ENCODE peak calls at places on chromosomes 13 and 19, in four cellular contexts. T, O, A and F are unnamed samples.

GRCh38 chr13:104327217-104327616 is 1261.0 kb upstream of the SLC10A2 start:
- DNase-seq in O (no peak), A (no peak), T (no peak), F (no peak)

GRCh38 chr19:8569066-8569761 is 8.0 kb downstream of the MYO1F start:
- DNase-seq in O (no peak), T (peak; percentile 81), A (peak; percentile 42), F (no peak)

GRCh38 chr13:20969182-20969581 is 66.6 kb upstream of the XPO4 start:
- DNase-seq in O (no peak), T (no peak), A (no peak), F (no peak)

GRCh38 chr13:98563071-98563470 is 13.8 kb downstream of the STK24 start:
- DNase-seq in T (peak; percentile 49), A (no peak), O (no peak), F (no peak)

GRCh38 chr13:35979378-35979911 is 151.7 kb downstream of the DCLK1 start:
- DNase-seq in O (peak; percentile 79), A (no peak), T (no peak), F (peak; percentile 71)

GRCh38 chr19:46786236-46787039 is 2.0 kb downstream of the SLC1A5 start:
- DNase-seq in A (no peak), T (peak; percentile 83), O (peak; percentile 69), F (peak; percentile 88)

GRCh38 chr13:105778196-105778595 is 757.3 kb downstream of the EFNB2 start:
- DNase-seq in T (no peak), O (no peak), A (no peak), F (no peak)

GRCh38 chr13:84433024-84433423 is 550.8 kb upstream of the SLITRK1 start:
- DNase-seq in O (no peak), A (no peak), T (no peak), F (no peak)

GRCh38 chr19:5058456-5059190 is 89.7 kb downstream of the KDM4B start:
- DNase-seq in O (no peak), T (no peak), A (no peak), F (no peak)

GRCh38 chr13:34416833-34417425 is 525.1 kb upstream of the NBEA start:
- DNase-seq in T (no peak), A (no peak), O (peak; percentile 72), F (no peak)

GRCh38 chr19:10006335-10006708 is 4.0 kb downstream of the COL5A3 start:
- DNase-seq in T (no peak), A (no peak), O (peak; percentile 43), F (peak; percentile 58)

GRCh38 chr13:67168384-67168783 is 61.8 kb downstream of the PCDH9 start:
- DNase-seq in T (no peak), O (no peak), A (no peak), F (no peak)

DNA sequence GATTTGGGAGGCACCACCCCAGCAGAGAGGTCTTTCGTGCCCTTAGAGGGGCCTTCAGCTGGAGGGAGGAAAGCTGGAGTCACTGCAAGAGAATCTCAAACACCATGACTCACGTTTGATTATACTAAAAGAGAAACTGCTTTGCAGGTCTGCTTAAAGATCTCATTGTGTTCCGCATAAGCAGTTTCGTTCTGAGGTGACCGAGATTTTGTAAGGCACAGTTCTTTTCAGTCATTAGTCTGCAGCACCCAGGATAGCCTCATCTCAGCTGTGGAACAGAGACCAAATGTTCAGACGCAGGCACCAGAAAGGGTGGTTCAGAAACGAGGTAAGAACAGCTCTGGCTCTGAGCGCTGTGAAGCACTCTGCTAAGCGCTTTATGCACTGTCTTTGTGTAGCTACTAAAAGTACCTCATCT is 71.2 kb upstream of the GTF3A start:
- DNase-seq in A (no peak), O (no peak), T (no peak), F (no peak)
- H3K27ac ChIP-seq in A (no peak overlapping the region), O (no peak overlapping the region), T (no peak overlapping the region), F (peak overlapping the region; percentile 19)

GRCh38 chr19:55609326-55609725 is 3.9 kb downstream of the ZNF865 start:
- DNase-seq in A (no peak), T (no peak), O (no peak), F (no peak)

GRCh38 chr19:55606471-55606787 is 982 bp downstream of the ZNF865 start:
- DNase-seq in O (no peak), A (no peak), T (no peak), F (no peak)

GRCh38 chr19:55605207-55605636 is 225 bp upstream of the ZNF865 start:
- DNase-seq in O (peak; percentile 98), T (peak; percentile 98), A (peak; percentile 89), F (peak; percentile 98)

GRCh38 chr19:55605637-55606470 is at the start of gene ZNF865:
- DNase-seq in O (peak; percentile 70), T (peak; percentile 76), A (no peak), F (peak; percentile 83)

DNA sequence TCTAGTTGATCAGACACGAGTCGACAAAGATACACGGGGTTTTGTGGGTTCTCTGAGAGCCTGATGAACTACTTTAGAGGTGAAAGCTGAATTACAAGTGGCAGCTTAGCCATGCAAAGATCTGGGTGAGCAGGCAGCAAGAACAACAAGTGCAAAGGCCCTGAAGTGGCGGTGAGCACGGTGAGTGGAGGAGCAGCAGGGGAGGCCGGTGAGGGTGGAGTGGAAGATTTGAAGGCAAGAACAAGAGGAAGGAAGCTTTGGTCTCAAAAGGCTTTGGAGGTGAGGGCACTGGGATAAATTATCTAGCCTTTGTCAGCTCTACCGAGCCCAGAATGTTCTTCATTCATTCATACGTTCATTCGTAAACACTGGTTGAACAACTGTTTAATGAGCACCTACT is 1.4 kb downstream of the ZNF865 start:
- DNase-seq in O (no peak), A (no peak), T (no peak), F (no peak)
- H3K27ac ChIP-seq in O (peak overlapping the region; percentile 96), A (peak overlapping the region; percentile 45), T (no peak overlapping the region), F (no peak overlapping the region)

DNA sequence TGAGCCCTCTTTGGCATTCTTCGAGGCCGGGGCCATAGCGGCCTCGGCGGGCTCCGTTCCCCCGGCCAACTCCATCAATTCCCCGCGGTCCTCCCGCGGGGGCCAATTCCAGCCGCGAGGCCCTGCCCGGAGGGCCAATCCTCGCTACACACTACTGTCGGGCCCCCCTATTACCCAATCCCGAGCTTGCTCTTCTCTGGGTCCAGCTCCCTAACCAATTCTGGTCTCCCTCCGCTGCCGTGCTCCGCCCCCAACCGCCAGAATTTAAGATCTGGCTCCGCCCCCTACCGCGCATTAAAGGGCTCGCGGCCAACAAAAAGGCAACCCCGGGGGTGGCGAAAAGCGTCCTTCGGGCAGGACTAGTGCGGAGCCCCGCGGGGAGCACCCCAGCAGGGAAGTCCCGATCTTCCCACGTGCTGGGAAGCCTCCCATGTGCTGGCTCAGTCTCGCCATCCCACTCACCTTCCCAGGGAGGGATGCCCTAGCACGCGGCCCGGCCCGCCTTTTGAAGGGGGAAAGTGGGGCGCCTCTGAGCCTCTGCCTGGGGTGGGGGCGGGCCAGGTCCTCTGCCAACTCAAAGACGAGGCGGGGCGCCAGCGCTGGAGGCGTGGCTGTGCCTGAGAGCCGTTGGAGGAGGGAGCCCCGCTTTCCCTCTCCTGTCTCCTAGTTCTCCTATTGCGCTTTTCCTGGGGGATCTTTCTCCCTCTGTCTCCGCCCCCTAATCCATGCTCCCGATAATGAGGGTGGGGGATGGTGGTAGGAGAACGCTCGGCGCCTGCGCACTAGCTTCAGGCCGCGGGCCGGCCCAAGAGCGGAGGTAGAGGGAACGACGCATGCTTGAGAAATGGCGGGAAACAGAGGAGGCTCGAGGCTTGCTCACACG is 3.5 kb downstream of the LIPE start:
- DNase-seq in A (no peak), T (peak; percentile 93), O (peak; percentile 84), F (peak; percentile 92)
- H3K27ac ChIP-seq in A (peak overlapping the region; percentile 90), T (peak overlapping the region; percentile 49), O (peak overlapping the region; percentile 46), F (peak overlapping the region; percentile 34)

DNA sequence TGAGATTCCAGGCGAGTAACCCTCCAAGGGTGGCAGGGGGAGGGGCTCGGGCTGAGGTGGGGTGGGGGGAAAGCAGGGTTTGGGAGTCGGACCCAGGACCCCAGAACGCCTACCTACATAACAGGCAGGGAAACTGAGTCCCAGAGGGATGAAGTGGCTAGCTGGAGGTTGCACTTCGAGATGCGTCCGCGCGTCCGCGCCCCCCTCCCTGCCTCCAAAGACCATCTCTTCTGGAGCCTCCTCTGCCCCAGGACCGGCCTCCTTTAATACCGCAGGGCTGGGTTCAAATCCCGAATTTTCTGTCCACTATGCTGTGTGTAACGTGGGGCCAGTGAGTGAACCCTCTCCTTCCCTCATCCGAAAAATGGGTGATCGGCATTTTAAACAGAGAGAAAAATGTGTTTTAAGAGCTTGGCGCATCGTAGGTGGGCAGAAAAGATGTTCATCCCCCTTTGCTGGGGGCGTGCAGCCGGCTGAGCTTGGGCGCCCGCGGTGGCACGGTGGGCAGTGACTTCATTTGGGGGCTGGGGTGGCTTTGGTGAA is 13.8 kb downstream of the TJP3 start:
- DNase-seq in O (no peak), A (no peak), T (no peak), F (no peak)
- H3K27ac ChIP-seq in O (no peak overlapping the region), A (no peak overlapping the region), T (no peak overlapping the region), F (no peak overlapping the region)

GRCh38 chr13:41562541-41563178 is 105.3 kb downstream of the RGCC start:
- DNase-seq in O (no peak), T (no peak), A (no peak), F (no peak)
- H3K27ac ChIP-seq in O (no peak overlapping the region), T (no peak overlapping the region), A (no peak overlapping the region), F (peak overlapping the region; percentile 29)

DNA sequence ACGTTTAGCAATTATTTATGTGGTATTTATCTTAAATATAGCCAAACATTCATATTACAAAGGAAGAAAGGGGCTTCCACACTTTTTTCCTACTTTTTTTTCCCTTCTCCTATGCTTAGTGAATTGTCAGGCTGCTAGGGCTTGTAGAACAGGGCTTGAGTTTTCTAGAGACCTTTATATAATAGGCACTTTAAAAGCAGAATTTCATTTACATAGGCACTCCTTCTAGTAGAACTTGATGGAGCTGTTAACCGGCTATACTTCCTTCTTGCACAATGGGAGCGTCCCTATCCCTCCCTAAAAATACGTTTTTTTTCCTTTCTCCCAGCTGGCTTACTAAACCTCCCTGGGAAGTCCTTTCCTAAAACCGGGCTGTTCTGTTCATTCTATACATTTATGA is 1.1 kb downstream of the TRIM13 start:
- DNase-seq in T (no peak), O (no peak), A (no peak), F (no peak)
- H3K27ac ChIP-seq in T (no peak overlapping the region), O (peak overlapping the region; percentile 98), A (peak overlapping the region; percentile 87), F (peak overlapping the region; percentile 99)

GRCh38 chr19:14553939-14554243 is 18.0 kb downstream of the NDUFB7 start:
- DNase-seq in T (no peak), A (no peak), O (no peak), F (no peak)

GRCh38 chr19:14556662-14557188 is 15.1 kb downstream of the NDUFB7 start:
- DNase-seq in A (peak; percentile 50), T (peak; percentile 72), O (peak; percentile 82), F (peak; percentile 81)

GRCh38 chr19:14555918-14556661 is 15.8 kb downstream of the NDUFB7 start:
- DNase-seq in A (peak; percentile 66), T (peak; percentile 30), O (no peak), F (no peak)

GRCh38 chr19:14553042-14553938 is 18.6 kb downstream of the NDUFB7 start:
- DNase-seq in A (no peak), O (no peak), T (no peak), F (peak; percentile 71)

DNA sequence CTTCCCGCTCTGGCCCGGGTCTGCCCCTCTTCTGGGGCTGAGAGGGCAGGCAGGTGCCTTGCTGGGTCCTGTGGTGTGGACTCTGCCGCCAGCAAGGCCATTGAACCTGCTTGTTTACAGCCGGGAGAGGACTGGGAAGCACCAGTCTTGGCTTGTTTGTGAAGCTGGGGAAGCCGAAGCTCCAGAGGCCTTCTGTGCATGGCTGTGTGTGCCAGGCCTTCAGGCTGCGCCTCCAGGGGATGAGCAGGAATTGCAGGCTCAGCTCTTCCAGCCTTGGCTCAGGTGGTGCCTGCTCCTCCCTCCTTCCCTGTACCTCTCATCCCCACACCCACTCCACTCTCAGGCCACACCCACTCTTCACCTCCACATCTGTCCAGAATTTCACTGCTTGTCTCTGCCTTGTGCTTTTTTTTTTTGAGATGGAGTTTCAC is 17.5 kb downstream of the NDUFB7 start:
- DNase-seq in A (no peak), O (no peak), T (no peak), F (no peak)
- H3K27ac ChIP-seq in A (peak overlapping the region; percentile 33), O (peak overlapping the region; percentile 96), T (no peak overlapping the region), F (no peak overlapping the region)

GRCh38 chr13:90890435-90890834 is 457.1 kb upstream of the MIR17HG start:
- DNase-seq in A (no peak), T (no peak), O (no peak), F (no peak)
- H3K27ac ChIP-seq in A (no peak overlapping the region), T (no peak overlapping the region), O (no peak overlapping the region), F (no peak overlapping the region)

GRCh38 chr13:40060318-40061007 is 405.0 kb downstream of the COG6 start:
- DNase-seq in O (peak; percentile 55), A (peak; percentile 66), T (no peak), F (peak; percentile 42)
- H3K27ac ChIP-seq in O (no peak overlapping the region), A (peak overlapping the region; percentile 73), T (no peak overlapping the region), F (no peak overlapping the region)